ENCODE peak calls at places on chromosome 13, in nine cellular contexts. E, O, C, A, M, V, X, H and N are unnamed samples.

GRCh38 chr13:34372581-34372980 is 554.6 kb downstream of the RFC3 start:
- DNase-seq in A (no peak), E (no peak), C (peak; percentile 12), M (no peak), V (no peak), O (no peak), H (no peak), X (no peak), N (no peak)

GRCh38 chr13:102651392-102651791 is 43.5 kb downstream of the METTL21C start:
- DNase-seq in E (peak; percentile 61), M (peak; percentile 13), H (no peak), V (peak; percentile 75), X (no peak), O (no peak), A (peak; percentile 44), C (no peak), N (peak; percentile 32)

GRCh38 chr13:38602261-38602660 is 84.6 kb upstream of the FREM2 start:
- DNase-seq in X (no peak), H (no peak), C (no peak), E (no peak), O (no peak), V (peak; percentile 31), A (peak; percentile 16), M (no peak), N (peak; percentile 48)

GRCh38 chr13:38875186-38875875 is 115.3 kb downstream of the STOML3 start:
- DNase-seq in H (no peak), A (no peak), E (no peak), C (no peak), X (no peak), O (no peak), V (no peak), M (no peak), N (no peak)

GRCh38 chr13:81017525-81018152 is 676.7 kb upstream of the SPRY2 start:
- DNase-seq in A (peak; percentile 81), H (no peak), V (peak; percentile 57), M (peak; percentile 26), C (peak; percentile 35), O (no peak), X (no peak), E (peak; percentile 25), N (peak; percentile 61)

GRCh38 chr13:77492982-77493381 is 42.5 kb upstream of the SCEL start:
- DNase-seq in C (peak; percentile 62), E (no peak), M (peak; percentile 55), V (peak; percentile 96), X (no peak), O (no peak), A (peak; percentile 54), H (no peak), N (peak; percentile 49)

GRCh38 chr13:39685652-39686051 is 30.2 kb downstream of the COG6 start:
- DNase-seq in C (no peak), H (no peak), V (no peak), M (no peak), E (no peak), O (no peak), X (no peak), A (no peak), N (no peak)

GRCh38 chr13:24267801-24268200 is 41.6 kb upstream of the C1QTNF9 start:
- DNase-seq in C (peak; percentile 17), E (no peak), A (no peak), X (no peak), O (no peak), M (no peak), V (no peak), H (no peak), N (no peak)

GRCh38 chr13:37105251-37105714 is at the start of gene CSNK1A1L:
- DNase-seq in V (no peak), X (no peak), H (no peak), O (no peak), A (no peak), M (no peak), C (no peak), E (no peak), N (no peak)

GRCh38 chr13:83450586-83450985 is 431.7 kb downstream of the SLITRK1 start:
- DNase-seq in M (no peak), X (no peak), O (no peak), A (peak; percentile 27), H (no peak), E (no peak), C (no peak), V (no peak), N (peak; percentile 14)

GRCh38 chr13:72208112-72208645 is 341.2 kb upstream of the DACH1 start:
- DNase-seq in O (no peak), H (no peak), X (no peak), C (no peak), A (no peak), M (no peak), V (no peak), E (no peak), N (no peak)

GRCh38 chr13:92172191-92172590 is 773.8 kb downstream of the GPC5 start:
- DNase-seq in H (no peak), V (no peak), C (no peak), M (no peak), O (no peak), A (no peak), E (peak; percentile 3), X (no peak), N (no peak)

GRCh38 chr13:52779028-52779612 is 39.5 kb upstream of the CNMD start:
- DNase-seq in C (no peak), A (no peak), V (no peak), H (no peak), O (peak; percentile 33), M (no peak), E (no peak), X (no peak), N (peak; percentile 6)

GRCh38 chr13:25860862-25861261 is 191.0 kb downstream of the SHISA2 start:
- DNase-seq in O (no peak), X (no peak), M (peak; percentile 74), C (no peak), A (peak; percentile 4), V (no peak), E (peak; percentile 33), H (no peak), N (peak; percentile 73)

GRCh38 chr13:94251801-94252200 is 227.7 kb downstream of the DCT start:
- DNase-seq in M (no peak), X (no peak), E (peak; percentile 26), H (no peak), O (no peak), V (no peak), A (peak; percentile 61), C (no peak), N (no peak)

GRCh38 chr13:27141746-27142145 is 29.9 kb downstream of the USP12 start:
- DNase-seq in A (no peak), H (no peak), X (no peak), V (no peak), C (no peak), O (no peak), M (no peak), E (no peak), N (no peak)

GRCh38 chr13:20519887-20520286 is 5.8 kb downstream of the CRYL1 start:
- DNase-seq in X (no peak), O (no peak), E (no peak), H (no peak), M (no peak), V (no peak), A (no peak), C (no peak), N (no peak)

GRCh38 chr13:60074397-60074796 is 89.3 kb downstream of the DIAPH3 start:
- DNase-seq in M (no peak), E (peak; percentile 50), H (no peak), A (no peak), V (no peak), O (no peak), C (peak; percentile 13), X (no peak), N (no peak)

GRCh38 chr13:22112956-22113750 is 442.3 kb downstream of the FGF9 start:
- DNase-seq in C (no peak), X (no peak), A (no peak), E (no peak), O (no peak), V (no peak), H (no peak), M (no peak), N (no peak)

GRCh38 chr13:27355894-27356293 is 68.5 kb upstream of the GTF3A start:
- DNase-seq in V (no peak), M (no peak), A (no peak), X (no peak), C (no peak), O (no peak), H (no peak), E (no peak), N (no peak)

GRCh38 chr13:104204177-104204576 is 1138.0 kb upstream of the SLC10A2 start:
- DNase-seq in H (no peak), C (peak; percentile 0), O (no peak), E (no peak), X (no peak), M (no peak), A (no peak), V (no peak), N (no peak)
- TF ChIP-seq CTCF in H (no peak), C (peak; percentile 3), O (no peak), E (no peak), X (no peak), M (no peak), A (no peak), V (no peak), N (no peak)

DNA sequence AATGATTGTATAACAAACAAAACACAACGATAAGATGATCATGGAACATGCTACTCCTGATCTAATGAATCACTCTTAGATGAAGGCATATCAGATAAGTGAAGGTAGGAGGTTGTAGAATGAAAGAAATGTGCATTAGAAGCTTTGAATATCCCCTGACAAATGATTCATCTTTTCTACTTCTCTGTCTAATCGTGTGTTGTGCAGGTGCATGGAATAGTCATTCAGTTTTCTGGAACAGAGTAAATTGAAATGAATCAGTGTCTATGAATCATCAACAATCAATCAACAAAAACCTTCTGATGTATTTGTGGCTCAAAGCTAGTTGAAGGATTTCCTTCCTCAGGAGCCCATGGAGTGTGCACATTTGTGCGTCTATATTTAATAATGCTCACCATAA is 1290.4 kb upstream of the PCDH20 start:
- DNase-seq in M (peak; percentile 18), C (no peak), X (no peak), O (no peak), V (no peak), E (peak; percentile 25), H (no peak), A (no peak), N (peak; percentile 16)
- TF ChIP-seq CTCF in M (no peak), C (no peak), X (no peak), O (no peak), V (no peak), E (no peak), H (no peak), A (no peak), N (no peak)

DNA sequence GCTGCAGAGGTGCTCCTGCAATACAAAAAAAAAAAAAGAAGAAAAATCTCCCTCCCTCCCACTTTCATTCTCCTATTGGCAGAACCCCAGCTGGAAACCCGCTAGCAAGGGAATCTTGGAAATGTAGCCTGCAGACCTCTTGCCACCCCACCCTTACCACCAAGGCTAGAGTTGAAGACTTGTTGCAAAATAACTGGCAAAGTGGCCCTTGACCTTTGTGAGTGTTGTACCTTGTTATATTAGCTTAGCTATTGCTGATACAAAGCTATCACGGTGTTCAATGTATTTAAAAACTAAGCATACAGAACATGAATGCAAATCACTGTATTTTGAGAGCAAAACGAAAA is 57.5 kb upstream of the KCTD4 start:
- DNase-seq in E (no peak), C (no peak), H (no peak), X (no peak), O (no peak), M (no peak), A (peak; percentile 47), V (no peak), N (peak; percentile 54)
- TF ChIP-seq CTCF in E (no peak), C (no peak), H (no peak), X (no peak), O (no peak), M (no peak), A (no peak), V (no peak), N (no peak)

GRCh38 chr13:97109841-97110492 is 112.2 kb upstream of the MBNL2 start:
- DNase-seq in M (peak; percentile 88), X (peak; percentile 90), A (peak; percentile 93), O (peak; percentile 87), H (peak; percentile 91), V (peak; percentile 93), E (peak; percentile 85), C (peak; percentile 79), N (peak; percentile 88)
- TF ChIP-seq CTCF in M (peak; percentile 96), X (peak; percentile 92), A (peak; percentile 68), O (peak; percentile 99), H (peak; percentile 94), V (peak; percentile 99), E (peak; percentile 98), C (peak; percentile 92), N (peak; percentile 99)